ENCODE peak calls at places on chromosomes 2 and 18, in nine cellular contexts. L is kidney epithelial cell; R is WTC11; W is activated CD4-positive, alpha-beta T cell treated with anti-CD3 and anti-CD28 coated beads, Interleukin-2, amount 50 U/mL, for 24 hours; D is GM20000; Y is AG09309; T is T-helper 2 cell; A is effector memory CD4-positive, alpha-beta T cell; U is effector memory CD8-positive, alpha-beta T cell. X is an unnamed sample.

GRCh38 chr2:200156140-200156858 is 150.2 kb upstream of the SPATS2L start:
- DNase-seq in A (no peak), R (no peak), D (no peak), W (no peak), Y (peak; percentile 52), L (peak; percentile 82), T (no peak), U (no peak), X (no peak)

GRCh38 chr2:113390133-113390849 is 47.2 kb upstream of the ZNG1B start:
- DNase-seq in L (peak; percentile 50), W (no peak), Y (peak; percentile 44), D (peak; percentile 84), T (peak; percentile 48), R (peak; percentile 46), U (peak; percentile 69), A (peak; percentile 31), X (peak; percentile 49)

GRCh38 chr2:98757904-98758421 is 27.0 kb upstream of the MGAT4A start:
- DNase-seq in Y (peak; percentile 73), W (no peak), R (no peak), L (peak; percentile 75), T (peak; percentile 31), D (peak; percentile 67), U (peak; percentile 51), A (peak; percentile 63), X (peak; percentile 53)

GRCh38 chr2:232999354-232999753 is 13.7 kb downstream of the NGEF start:
- DNase-seq in W (no peak), D (no peak), Y (no peak), A (no peak), L (no peak), R (no peak), U (no peak), T (no peak), X (no peak)

GRCh38 chr2:234828382-234829073 is 123.3 kb upstream of the SH3BP4 start:
- DNase-seq in U (no peak), D (no peak), R (no peak), W (no peak), T (no peak), Y (no peak), L (no peak), A (no peak), X (no peak)

GRCh38 chr2:127197475-127198385 is 22.4 kb downstream of the CYP27C1 start:
- DNase-seq in Y (no peak), W (peak; percentile 30), A (peak; percentile 5), R (peak; percentile 82), D (no peak), L (no peak), T (peak; percentile 32), U (peak; percentile 46), X (peak; percentile 27)

GRCh38 chr18:47883771-47884413 is 46.6 kb downstream of the SMAD2 start:
- DNase-seq in A (no peak), L (peak; percentile 23), R (no peak), U (no peak), Y (peak; percentile 37), T (no peak), W (no peak), D (no peak), X (no peak)

GRCh38 chr2:176161817-176162626 is 4.9 kb downstream of the HOXD3 start:
- DNase-seq in L (no peak), R (no peak), T (no peak), D (no peak), Y (peak; percentile 20), A (no peak), U (no peak), W (no peak), X (no peak)

GRCh38 chr2:230661072-230661957 is 51.3 kb upstream of the CAB39 start:
- DNase-seq in T (peak; percentile 18), W (no peak), Y (no peak), D (no peak), R (no peak), A (no peak), L (no peak), U (no peak), X (peak; percentile 56)

GRCh38 chr18:49185636-49186035 is 234.9 kb upstream of the SMAD7 start:
- DNase-seq in U (no peak), R (no peak), D (no peak), W (no peak), T (no peak), L (no peak), A (no peak), Y (no peak), X (no peak)

GRCh38 chr18:63317982-63318881 is 1.3 kb downstream of the BCL2 start:
- DNase-seq in U (peak; percentile 71), W (peak; percentile 55), L (no peak), D (peak; percentile 86), T (peak; percentile 72), R (peak; percentile 85), Y (no peak), A (peak; percentile 69), X (peak; percentile 91)

GRCh38 chr2:173358617-173359016 is 3.9 kb downstream of the CDCA7 start:
- DNase-seq in R (no peak), U (no peak), L (no peak), T (no peak), Y (no peak), A (no peak), W (no peak), D (no peak), X (no peak)

GRCh38 chr2:231162036-231162345 is 36.4 kb upstream of the ARMC9 start:
- DNase-seq in A (no peak), W (no peak), U (no peak), D (no peak), Y (peak; percentile 99), T (no peak), L (peak; percentile 96), R (no peak), X (no peak)

GRCh38 chr2:239162141-239162821 is 238.5 kb downstream of the HDAC4 start:
- DNase-seq in Y (no peak), A (no peak), L (no peak), T (no peak), D (no peak), U (no peak), R (no peak), W (no peak), X (no peak)

GRCh38 chr2:3409627-3410170 is 30.2 kb downstream of the TRAPPC12 start:
- DNase-seq in U (no peak), R (no peak), L (no peak), Y (no peak), A (no peak), W (no peak), D (no peak), T (no peak), X (no peak)

GRCh38 chr2:204665244-204665643 is 120.0 kb downstream of the PARD3B start:
- DNase-seq in W (no peak), A (no peak), D (no peak), T (no peak), U (no peak), Y (no peak), L (peak; percentile 79), R (no peak), X (no peak)

GRCh38 chr2:174495365-174496012 is 8.7 kb upstream of the GPR155 start:
- DNase-seq in T (no peak), R (no peak), U (no peak), W (no peak), Y (no peak), A (no peak), L (no peak), D (no peak), X (no peak)

GRCh38 chr2:72004976-72005375 is 142.7 kb downstream of the CYP26B1 start:
- DNase-seq in L (no peak), A (no peak), Y (no peak), R (no peak), U (no peak), D (no peak), T (no peak), W (no peak), X (no peak)

GRCh38 chr18:45361148-45361851 is 254.0 kb upstream of the SLC14A2 start:
- DNase-seq in Y (peak; percentile 74), W (no peak), A (no peak), U (no peak), R (no peak), L (no peak), T (no peak), D (no peak), X (no peak)

GRCh38 chr18:6561029-6561861 is 146.5 kb upstream of the L3MBTL4 start:
- DNase-seq in A (no peak), L (no peak), D (no peak), Y (no peak), R (no peak), U (no peak), T (no peak), W (no peak), X (no peak)

GRCh38 chr2:10048501-10049171 is 5.3 kb downstream of the KLF11 start:
- DNase-seq in Y (peak; percentile 27), R (no peak), U (peak; percentile 26), W (no peak), T (no peak), A (no peak), D (peak; percentile 69), L (no peak), X (no peak)

GRCh38 chr2:74516070-74516633 is 1.9 kb downstream of the TLX2 start:
- DNase-seq in Y (no peak), L (no peak), T (peak; percentile 68), U (no peak), W (peak; percentile 49), R (peak; percentile 93), A (peak; percentile 58), D (peak; percentile 95), X (peak; percentile 75)

GRCh38 chr2:206158563-206159345 is 490 bp downstream of the NDUFS1 start:
- DNase-seq in U (no peak), A (no peak), L (no peak), D (no peak), T (no peak), R (no peak), W (no peak), Y (no peak), X (no peak)

GRCh38 chr2:198296665-198297308 is 492.4 kb downstream of the PLCL1 start:
- DNase-seq in U (peak; percentile 28), Y (no peak), R (peak; percentile 63), T (peak; percentile 38), W (peak; percentile 14), L (no peak), A (peak; percentile 9), D (peak; percentile 43), X (peak; percentile 35)

GRCh38 chr2:52862801-52863200 is 904.8 kb upstream of the CHAC2 start:
- DNase-seq in R (no peak), L (no peak), W (no peak), Y (no peak), D (no peak), A (no peak), T (no peak), U (no peak), X (no peak)

GRCh38 chr2:164898475-164898874 is 56.9 kb downstream of the SLC38A11 start:
- DNase-seq in U (no peak), T (no peak), D (no peak), W (no peak), R (no peak), L (no peak), Y (peak; percentile 34), A (no peak), X (no peak)

GRCh38 chr2:112831956-112832567 is 4.5 kb downstream of the IL1B start:
- DNase-seq in D (no peak), R (no peak), T (no peak), W (no peak), Y (no peak), L (no peak), A (no peak), U (no peak), X (no peak)

GRCh38 chr2:191352536-191352935 is 107.3 kb downstream of the MYO1B start:
- DNase-seq in W (no peak), T (no peak), Y (peak; percentile 51), R (no peak), U (no peak), D (no peak), L (no peak), A (no peak), X (no peak)

GRCh38 chr2:233816334-233816733 is 38.0 kb downstream of the HJURP start:
- DNase-seq in Y (no peak), R (no peak), D (no peak), T (no peak), U (no peak), L (no peak), A (no peak), W (no peak), X (no peak)

GRCh38 chr2:26469955-26470354 is 8.0 kb downstream of the OTOF start:
- DNase-seq in L (no peak), A (no peak), U (no peak), Y (no peak), D (no peak), W (no peak), T (no peak), R (no peak), X (no peak)

GRCh38 chr18:11906926-11907874 is 917 bp downstream of the MPPE1 start:
- DNase-seq in W (no peak), A (no peak), R (peak; percentile 14), Y (no peak), T (no peak), D (no peak), L (no peak), U (no peak), X (no peak)

X was measured in naive thymus-derived CD8-positive, alpha-beta T cell.